ENCODE peak calls at places on chromosome 21, in four cellular contexts. V is GM12878, O is A549, A is K562. N is an unnamed sample.

GRCh38 chr21:35424122-35424521 is 375.0 kb upstream of the RUNX1 start:
- DNase-seq in V (no peak), O (no peak), A (no peak), N (no peak)

GRCh38 chr21:41611966-41612606 is 104.1 kb upstream of the TMPRSS2 start:
- DNase-seq in V (no peak), O (peak), A (peak), N (peak)

GRCh38 chr21:42568834-42569731 is 55.4 kb downstream of the SLC37A1 start:
- DNase-seq in V (no peak), O (no peak), A (no peak), N (no peak)

GRCh38 chr21:15062566-15062965 is 2.2 kb downstream of the NRIP1 start:
- DNase-seq in V (no peak), O (peak), A (no peak), N (no peak)

GRCh38 chr21:45111703-45112102 is 37.3 kb downstream of the ADARB1 start:
- DNase-seq in V (no peak), O (no peak), A (no peak), N (no peak)

GRCh38 chr21:32172106-32172505 is 106.7 kb downstream of the MIS18A start:
- DNase-seq in V (no peak), O (no peak), A (no peak), N (no peak)

GRCh38 chr21:27571706-27572105 is 604.8 kb upstream of the ADAMTS5 start:
- DNase-seq in V (no peak), O (no peak), A (no peak), N (no peak)

GRCh38 chr21:35138665-35139381 is 89.7 kb upstream of the RUNX1 start:
- DNase-seq in V (no peak), O (no peak), A (peak), N (no peak)

GRCh38 chr21:42454791-42455190 is 41.2 kb downstream of the RSPH1 start:
- DNase-seq in V (no peak), O (no peak), A (no peak), N (no peak)

GRCh38 chr21:33019885-33020557 is 5.7 kb upstream of the OLIG2 start:
- DNase-seq in V (no peak), O (no peak), A (peak), N (no peak)

GRCh38 chr21:23127973-23128372 is 2129.8 kb downstream of the NCAM2 start:
- DNase-seq in V (no peak), O (no peak), A (no peak), N (no peak)

GRCh38 chr21:17819878-17820232 is 699 bp upstream of the C21orf91 start:
- DNase-seq in V (no peak), O (no peak), A (peak), N (peak)

GRCh38 chr21:34545079-34545884 is 33.3 kb upstream of the KCNE1 start:
- DNase-seq in V (peak), O (peak), A (no peak), N (peak)

DNA sequence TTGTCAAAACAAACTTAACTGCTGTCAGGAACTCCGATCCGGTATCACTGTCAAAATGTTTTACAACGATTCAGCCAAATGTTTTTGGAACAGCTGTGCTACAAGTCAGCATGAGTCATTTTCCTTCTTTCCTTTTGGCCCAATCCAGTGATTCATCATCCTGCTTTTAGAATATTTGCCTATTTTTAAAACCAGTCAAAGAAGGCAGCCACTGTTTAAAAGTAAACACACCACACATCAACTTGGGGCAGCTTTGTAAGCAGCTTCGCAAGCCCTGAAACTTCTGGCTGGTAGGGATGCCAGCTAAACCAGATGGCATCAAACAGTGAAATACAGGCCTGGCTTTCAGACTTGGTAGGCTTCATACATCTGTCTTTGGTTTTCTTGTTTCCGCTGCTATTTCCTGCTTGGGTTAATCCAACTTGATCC is 14.9 kb downstream of the MAP3K7CL start:
- DNase-seq in V (no peak), O (peak), A (no peak), N (peak)
- TF ChIP-seq CHD4 in V (no peak), O (no peak), A (no peak), N (no peak)

GRCh38 chr21:39189857-39190604 is 6.8 kb upstream of the PSMG1 start:
- DNase-seq in V (no peak), O (no peak), A (no peak), N (no peak)
- TF ChIP-seq CHD4 in V (no peak), O (no peak), A (no peak), N (no peak)

DNA sequence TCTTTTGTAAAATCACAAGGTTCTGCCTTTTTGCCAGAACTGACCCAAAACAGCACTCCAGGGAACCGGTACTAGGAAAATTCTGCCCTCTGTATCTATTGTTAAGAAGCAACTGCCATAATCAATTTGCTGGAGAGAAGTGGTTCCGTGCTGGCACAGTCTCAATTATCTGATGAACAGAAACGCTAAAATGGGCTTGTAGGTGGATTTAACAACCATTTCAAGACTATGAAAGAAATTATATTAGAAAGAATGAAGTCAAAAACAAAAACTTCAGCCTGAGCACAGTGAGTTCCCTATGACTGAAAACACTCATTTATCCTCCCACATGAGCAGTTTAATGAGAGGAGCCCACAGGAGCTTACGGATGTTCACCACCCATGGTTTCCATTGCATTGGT is 4.4 kb downstream of the JAM2 start:
- DNase-seq in V (no peak), O (no peak), A (no peak), N (no peak)
- TF ChIP-seq CHD4 in V (no peak), O (no peak), A (no peak), N (no peak)

GRCh38 chr21:21085206-21085605 is 87.0 kb downstream of the NCAM2 start:
- DNase-seq in V (no peak), O (no peak), A (no peak), N (no peak)
- TF ChIP-seq CHD4 in V (no peak), O (no peak), A (no peak), N (no peak)

GRCh38 chr21:43892334-43892733 is 27.3 kb downstream of the AGPAT3 start:
- DNase-seq in V (no peak), O (no peak), A (no peak), N (no peak)

GRCh38 chr21:43889055-43889454 is 24.0 kb downstream of the AGPAT3 start:
- DNase-seq in V (no peak), O (no peak), A (no peak), N (no peak)

GRCh38 chr21:43886565-43886964 is 21.5 kb downstream of the AGPAT3 start:
- DNase-seq in V (no peak), O (no peak), A (no peak), N (no peak)

GRCh38 chr21:43892984-43893535 is 28.0 kb downstream of the AGPAT3 start:
- DNase-seq in V (peak), O (no peak), A (no peak), N (no peak)

GRCh38 chr21:43890042-43890441 is 25.0 kb downstream of the AGPAT3 start:
- DNase-seq in V (no peak), O (no peak), A (peak), N (no peak)
- TF ChIP-seq CHD4 in V (no peak), O (no peak), A (no peak), N (no peak)

GRCh38 chr21:21028275-21028814 is 30.1 kb downstream of the NCAM2 start:
- DNase-seq in V (no peak), O (no peak), A (no peak), N (no peak)
- TF ChIP-seq CHD4 in V (no peak), O (no peak), A (no peak), N (no peak)

GRCh38 chr21:39050839-39051560 is 132.3 kb downstream of the PSMG1 start:
- DNase-seq in V (no peak), O (no peak), A (no peak), N (no peak)
- TF ChIP-seq CHD4 in V (no peak), O (no peak), A (no peak), N (no peak)

N was measured in HepG2.